ENCODE peak calls at places on chromosomes 6 and 20, in seven cellular contexts. S is AG04450, E is heart left ventricle, L is thyroid gland, Y is uterus, F is HCT116, N is colonic mucosa. B is an unnamed sample.

GRCh38 chr6:30722280-30723112 is 2.3 kb downstream of the TUBB start:
- DNase-seq in S (no peak), E (peak; percentile 75), L (peak; percentile 79), Y (peak; percentile 85), F (peak; percentile 62), N (peak; percentile 89), B (peak; percentile 91)

GRCh38 chr20:57342829-57343228 is 8.2 kb upstream of the RAE1 start:
- DNase-seq in S (no peak), E (no peak), L (no peak), Y (no peak), F (no peak), N (no peak), B (no peak)

GRCh38 chr20:16821211-16822089 is 73.3 kb downstream of the OTOR start:
- DNase-seq in S (no peak), E (no peak), L (peak; percentile 25), Y (no peak), F (peak; percentile 31), N (no peak), B (no peak)

GRCh38 chr20:48149887-48150286 is 364.6 kb upstream of the SULF2 start:
- DNase-seq in S (no peak), E (no peak), L (no peak), Y (no peak), F (no peak), N (no peak), B (no peak)

GRCh38 chr20:20520776-20521175 is 152.9 kb downstream of the INSM1 start:
- DNase-seq in S (no peak), E (no peak), L (peak; percentile 25), Y (no peak), F (no peak), N (no peak), B (no peak)

GRCh38 chr6:85129881-85130280 is 320.0 kb upstream of the NT5E start:
- DNase-seq in S (no peak), E (no peak), L (no peak), Y (no peak), F (no peak), N (no peak), B (no peak)

GRCh38 chr20:20752712-20753111 is 40.3 kb upstream of the RALGAPA2 start:
- DNase-seq in S (no peak), E (no peak), L (no peak), Y (no peak), F (no peak), N (peak; percentile 38), B (no peak)

GRCh38 chr20:62236674-62236996 is 1.7 kb upstream of the OSBPL2 start:
- DNase-seq in S (no peak), E (no peak), L (no peak), Y (no peak), F (no peak), N (no peak), B (no peak)

GRCh38 chr20:54474866-54475265 is 527 bp upstream of the DOK5 start:
- DNase-seq in S (no peak), E (no peak), L (no peak), Y (no peak), F (no peak), N (no peak), B (no peak)
- H3K4me3 ChIP-seq in S (peak overlapping the region; percentile 64), E (peak overlapping the region; percentile 71), L (peak overlapping the region; percentile 66), Y (peak overlapping the region; percentile 44), F (no peak overlapping the region), N (no peak overlapping the region), B (peak overlapping the region; percentile 59)

GRCh38 chr6:33593414-33593727 is 13.3 kb upstream of the BAK1 start:
- DNase-seq in S (no peak), E (no peak), L (no peak), Y (no peak), F (no peak), N (no peak), B (no peak)
- H3K4me3 ChIP-seq in S (no peak overlapping the region), E (no peak overlapping the region), L (no peak overlapping the region), Y (no peak overlapping the region), F (no peak overlapping the region), N (peak overlapping the region; percentile 35), B (peak overlapping the region; percentile 16)

DNA sequence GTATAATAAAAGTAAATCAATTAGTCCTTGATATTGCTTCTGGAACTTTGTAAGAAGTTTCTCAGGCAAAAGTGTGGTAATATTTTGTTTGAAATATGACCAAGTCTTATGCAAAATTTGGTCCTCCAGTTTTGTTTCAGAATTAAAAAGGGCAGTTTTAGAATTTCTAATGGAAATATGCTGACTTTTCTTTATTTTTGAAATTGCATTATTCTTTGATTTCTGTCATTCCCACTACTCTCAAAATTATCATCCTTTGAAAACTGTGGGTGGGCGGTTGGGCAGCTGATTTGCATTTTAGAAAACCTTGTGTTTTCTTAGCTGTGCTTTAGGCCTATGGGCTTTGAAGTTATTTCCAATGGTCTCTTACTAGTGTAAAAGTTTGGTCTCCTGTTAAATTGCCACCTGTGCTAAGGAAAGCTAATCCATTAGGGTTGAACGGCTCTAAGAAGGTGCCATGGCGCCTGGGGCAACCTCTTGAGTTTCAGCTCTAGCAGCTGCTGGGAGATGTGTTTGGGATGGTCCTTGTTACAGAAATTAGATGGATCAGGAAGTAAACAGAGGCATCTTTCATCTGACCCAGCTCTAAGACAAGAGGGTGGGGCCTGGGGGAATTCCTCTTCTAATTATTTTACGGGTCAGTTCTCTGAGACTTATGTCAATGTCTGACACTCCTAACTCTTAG is 880.8 kb upstream of the SLC35B3 start:
- DNase-seq in S (no peak), E (no peak), L (no peak), Y (no peak), F (no peak), N (no peak), B (no peak)
- H3K4me3 ChIP-seq in S (no peak overlapping the region), E (no peak overlapping the region), L (no peak overlapping the region), Y (no peak overlapping the region), F (no peak overlapping the region), N (no peak overlapping the region), B (no peak overlapping the region)

GRCh38 chr6:125787791-125788190 is 3.0 kb upstream of the NCOA7 start:
- DNase-seq in S (no peak), E (no peak), L (no peak), Y (no peak), F (no peak), N (no peak), B (no peak)

GRCh38 chr6:125790403-125791150 is at the start of gene NCOA7:
- DNase-seq in S (no peak), E (peak; percentile 87), L (peak; percentile 78), Y (peak; percentile 85), F (no peak), N (peak; percentile 81), B (peak; percentile 70)

GRCh38 chr6:125791151-125791819 is 525 bp downstream of the NCOA7 start:
- DNase-seq in S (no peak), E (peak; percentile 38), L (peak; percentile 40), Y (no peak), F (no peak), N (peak; percentile 56), B (peak; percentile 76)

GRCh38 chr6:125789576-125790402 is 971 bp upstream of the NCOA7 start:
- DNase-seq in S (no peak), E (peak; percentile 43), L (peak; percentile 51), Y (peak; percentile 67), F (no peak), N (peak; percentile 59), B (no peak)

GRCh38 chr6:125789167-125789566 is 1.6 kb upstream of the NCOA7 start:
- DNase-seq in S (no peak), E (no peak), L (peak; percentile 36), Y (no peak), F (no peak), N (no peak), B (no peak)
- H3K4me3 ChIP-seq in S (no peak overlapping the region), E (no peak overlapping the region), L (no peak overlapping the region), Y (no peak overlapping the region), F (no peak overlapping the region), N (no peak overlapping the region), B (no peak overlapping the region)

B was measured in right atrium auricular region.